ENCODE peak calls at places on chromosomes 16 and 17, in six cellular contexts. O is fibroblast of lung, S is HCT116, X is transverse colon, Z is right cardiac atrium, D is PC-3. Y is an unnamed sample. For H3K9me3, the result is how much of the 10 kb centered on the place peaks cover.

GRCh38 chr17:17886747-17887146 is 50.0 kb upstream of the SREBF1 start:
- DNase-seq in D (no peak), Z (no peak), O (no peak), S (no peak), X (no peak), Y (no peak)

GRCh38 chr17:42276609-42277341 is 584 bp upstream of the STAT5B start:
- DNase-seq in X (peak), Z (peak), S (no peak), O (peak), D (no peak), Y (peak)

GRCh38 chr17:79778504-79779087 is 648 bp downstream of the CBX2 start:
- DNase-seq in D (peak), Z (peak), S (no peak), O (no peak), X (no peak), Y (no peak)

GRCh38 chr17:16491131-16491702 is 776 bp downstream of the LRRC75A start:
- DNase-seq in O (no peak), Z (no peak), X (peak), D (peak), S (no peak), Y (no peak)

GRCh38 chr16:86597880-86598606 is 19.7 kb downstream of the FOXL1 start:
- DNase-seq in S (no peak), D (no peak), X (no peak), O (peak), Z (peak), Y (no peak)

GRCh38 chr17:67107811-67108210 is 63.5 kb downstream of the CACNG1 start:
- DNase-seq in Z (no peak), O (no peak), S (no peak), X (no peak), D (no peak), Y (no peak)

GRCh38 chr17:29241015-29241963 is 5.4 kb upstream of the CRYBA1 start:
- DNase-seq in S (peak), Z (peak), X (no peak), O (peak), D (peak), Y (peak)

GRCh38 chr16:66287416-66287815 is 79.1 kb upstream of the CDH5 start:
- DNase-seq in D (no peak), X (no peak), S (no peak), Z (no peak), O (no peak), Y (no peak)

GRCh38 chr16:68363847-68364600 is 53.2 kb downstream of the PRMT7 start:
- DNase-seq in Z (no peak), O (no peak), S (no peak), X (no peak), D (no peak), Y (no peak)

GRCh38 chr16:85998868-85999729 is 100.1 kb downstream of the IRF8 start:
- DNase-seq in S (no peak), Z (no peak), O (no peak), X (no peak), D (no peak), Y (no peak)

GRCh38 chr17:34307110-34307509 is 12.1 kb upstream of the CCL8 start:
- DNase-seq in O (no peak), Z (peak), D (no peak), X (no peak), S (no peak), Y (peak)

GRCh38 chr17:39979021-39979660 is 1.5 kb upstream of the PSMD3 start:
- DNase-seq in Z (no peak), O (peak), D (peak), X (no peak), S (no peak), Y (peak)

GRCh38 chr16:80583466-80583865 is 42.7 kb downstream of the DYNLRB2 start:
- DNase-seq in D (peak), O (peak), X (no peak), S (no peak), Z (peak), Y (peak)

GRCh38 chr17:19549746-19550623 is 16.3 kb downstream of the SLC47A1 start:
- DNase-seq in S (no peak), X (no peak), Z (no peak), D (no peak), O (no peak), Y (no peak)

GRCh38 chr17:80029235-80029974 is 6.3 kb downstream of the TBC1D16 start:
- DNase-seq in X (peak), Z (peak), D (peak), S (no peak), O (peak), Y (peak)

GRCh38 chr17:27289856-27290255 is 4.1 kb upstream of the WSB1 start:
- DNase-seq in S (no peak), O (no peak), Z (no peak), X (no peak), D (no peak), Y (no peak)

GRCh38 chr17:75568412-75569255 is 19.0 kb upstream of the MYO15B start:
- DNase-seq in D (no peak), Z (no peak), X (no peak), S (no peak), O (no peak), Y (no peak)

GRCh38 chr17:34990921-34991365 is 10.6 kb downstream of the LIG3 start:
- DNase-seq in S (no peak), X (peak), D (no peak), Z (no peak), O (no peak), Y (no peak)

GRCh38 chr17:38749222-38750043 is 1.3 kb upstream of the PCGF2 start:
- DNase-seq in X (peak), O (peak), S (peak), Z (peak), D (peak), Y (peak)

GRCh38 chr16:69564845-69565610 is 738 bp upstream of the NFAT5 start:
- DNase-seq in D (no peak), S (no peak), O (peak), X (no peak), Z (no peak), Y (peak)

GRCh38 chr17:41667280-41668008 is 21.2 kb upstream of the EIF1 start:
- DNase-seq in D (no peak), O (no peak), S (no peak), Z (no peak), X (no peak), Y (no peak)

GRCh38 chr16:3022697-3023414 is 886 bp downstream of the HCFC1R1 start:
- DNase-seq in O (no peak), S (no peak), D (no peak), X (no peak), Z (peak), Y (peak)

GRCh38 chr17:82931696-82932060 is 91.9 kb upstream of the ZNF750 start:
- DNase-seq in D (peak), S (no peak), O (peak), Z (peak), X (peak), Y (peak)

GRCh38 chr16:30786936-30787612 is at the start of gene ZNF629:
- DNase-seq in X (peak), O (peak), Z (peak), D (peak), S (peak), Y (peak)

GRCh38 chr16:30786115-30786935 is 680 bp downstream of the ZNF629 start:
- DNase-seq in X (peak), S (no peak), D (peak), O (peak), Z (peak), Y (peak)

GRCh38 chr16:30784215-30784614 is 2.8 kb downstream of the ZNF629 start:
- DNase-seq in Z (no peak), X (no peak), S (no peak), D (no peak), O (no peak), Y (no peak)

GRCh38 chr16:30783280-30784109 is 3.5 kb downstream of the ZNF629 start:
- DNase-seq in D (no peak), X (no peak), Z (no peak), O (no peak), S (no peak), Y (no peak)

DNA sequence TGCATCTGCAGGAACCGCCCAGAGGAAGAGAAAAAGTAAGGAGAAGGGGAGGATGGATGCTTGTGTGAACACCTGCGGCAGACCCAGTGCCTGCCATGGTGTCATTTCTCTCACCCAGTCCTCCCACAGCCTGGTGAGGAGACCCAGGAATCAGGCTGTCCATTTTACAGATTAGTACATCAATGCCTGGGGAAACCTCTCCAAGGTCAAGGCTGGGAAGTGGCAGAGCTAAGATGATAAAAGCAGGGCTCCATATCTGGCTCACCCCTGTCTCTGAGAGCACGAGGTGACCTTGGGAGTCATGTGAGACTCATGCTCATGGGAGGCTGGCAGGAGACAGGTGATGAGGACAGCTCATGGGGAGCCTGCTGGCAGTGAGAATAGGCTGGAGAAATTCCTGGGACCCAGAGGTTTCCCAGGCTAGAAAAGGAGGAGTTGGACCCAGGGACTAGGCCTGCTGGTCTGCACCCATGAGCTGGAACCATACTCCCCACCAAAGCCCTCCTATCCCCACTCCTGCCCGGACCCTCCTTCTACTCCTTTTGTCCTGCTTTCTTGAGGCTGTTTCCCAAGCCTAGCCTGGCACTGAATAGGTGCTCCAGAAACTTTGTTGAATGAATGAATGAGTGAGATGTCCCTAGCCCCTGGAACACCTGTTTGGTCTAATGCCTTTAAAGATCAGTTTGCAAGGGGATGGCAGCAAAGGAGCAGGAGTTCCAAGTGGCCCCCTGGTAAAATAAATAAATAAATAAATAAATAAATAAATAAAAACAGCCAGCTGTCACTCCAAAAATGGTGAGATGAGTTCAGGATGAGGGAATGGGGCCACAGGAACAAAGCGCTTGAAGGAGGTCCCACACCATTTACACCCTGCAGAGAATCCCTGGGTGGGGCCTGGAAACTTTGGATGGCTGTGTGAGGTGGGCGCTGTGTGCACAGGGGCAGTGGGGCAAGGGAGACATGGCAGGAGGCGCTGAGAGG is 1.6 kb downstream of the ZNF629 start:
- DNase-seq in Z (no peak), D (no peak), S (no peak), X (no peak), O (no peak), Y (peak)
- H3K4me3 ChIP-seq in Z (no peak), D (peak), S (peak), X (no peak), O (peak), Y (peak)

GRCh38 chr16:76338472-76338871 is 61.3 kb downstream of the CNTNAP4 start:
- DNase-seq in O (no peak), D (no peak), S (no peak), X (no peak), Z (no peak), Y (no peak)

DNA sequence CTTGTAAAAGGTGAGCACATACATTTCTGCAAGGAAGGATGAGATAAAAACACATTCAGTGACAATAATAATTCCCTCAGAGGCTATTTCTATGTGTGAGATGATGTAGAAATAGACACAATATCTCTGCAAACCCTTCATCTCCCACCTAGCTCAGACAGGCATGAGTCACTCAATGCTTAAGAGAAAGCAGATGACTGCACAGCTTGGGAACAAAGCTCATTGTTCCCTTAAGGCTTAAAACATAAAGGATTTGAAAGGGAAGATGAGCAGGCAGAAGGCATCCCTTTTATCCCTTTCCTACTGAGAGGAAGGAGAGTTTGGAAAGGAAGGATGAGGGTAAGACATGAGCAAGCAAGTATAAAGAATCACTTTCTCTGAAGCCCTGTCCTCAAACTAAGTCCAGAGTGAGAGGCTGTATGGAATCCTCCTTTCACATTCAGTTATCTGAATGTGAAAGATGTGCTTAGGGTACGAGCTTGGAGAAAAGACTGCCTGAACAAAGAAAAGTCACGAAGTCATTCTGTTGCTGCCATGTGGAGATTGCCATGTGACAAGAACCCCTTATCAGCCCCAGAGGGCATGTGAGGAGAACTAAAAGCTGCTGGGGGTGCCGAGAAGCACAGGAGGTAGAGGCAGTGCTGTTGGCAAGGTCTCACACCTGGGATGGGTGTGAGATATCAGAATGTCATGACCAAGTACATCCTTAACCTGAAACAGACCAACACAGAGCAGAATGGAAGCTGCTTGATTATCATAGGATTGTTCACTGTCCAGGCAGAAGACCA is 58.2 kb downstream of the CNTNAP4 start:
- DNase-seq in D (no peak), Z (no peak), O (no peak), X (no peak), S (no peak), Y (no peak)
- H3K9me3 ChIP-seq in D (under half), Z (under half), O (under half), X (under half), S (under half), Y (under half)

GRCh38 chr16:12260119-12260646 is 283.6 kb downstream of the SNX29 start:
- DNase-seq in D (no peak), X (no peak), Z (no peak), O (no peak), S (no peak), Y (no peak)
- H3K4me3 ChIP-seq in D (no peak), X (no peak), Z (no peak), O (no peak), S (no peak), Y (no peak)

DNA sequence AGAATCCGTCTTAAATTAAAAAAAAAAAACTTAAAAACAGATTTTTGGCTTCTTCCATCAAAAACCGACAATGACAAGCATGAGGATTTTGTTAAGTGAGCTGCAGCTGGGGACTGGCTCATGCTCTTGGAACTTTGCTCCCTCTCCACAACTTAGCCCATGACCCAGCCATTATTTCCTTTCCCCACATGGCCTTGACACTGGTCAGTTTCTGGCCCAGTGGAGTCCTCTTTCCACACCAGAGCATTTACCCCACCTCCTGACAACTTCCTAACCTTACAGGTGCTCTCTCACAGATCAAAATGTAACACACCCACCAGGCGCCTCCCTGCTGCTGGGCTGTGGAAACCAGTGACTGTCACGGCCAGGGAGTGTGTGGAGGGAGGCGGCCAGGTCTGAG is 62.7 kb upstream of the ZNF267 start:
- DNase-seq in X (no peak), D (no peak), Z (no peak), S (no peak), O (no peak), Y (no peak)
- H3K9me3 ChIP-seq in X (under half), D (under half), Z (under half), S (under half), O (under half), Y (under half)

GRCh38 chr16:2008009-2008526 is 1.6 kb downstream of the ZNF598 start:
- DNase-seq in D (peak), X (peak), S (no peak), Z (no peak), O (peak), Y (peak)
- H3K4me3 ChIP-seq in D (peak), X (peak), S (peak), Z (no peak), O (peak), Y (peak)

DNA sequence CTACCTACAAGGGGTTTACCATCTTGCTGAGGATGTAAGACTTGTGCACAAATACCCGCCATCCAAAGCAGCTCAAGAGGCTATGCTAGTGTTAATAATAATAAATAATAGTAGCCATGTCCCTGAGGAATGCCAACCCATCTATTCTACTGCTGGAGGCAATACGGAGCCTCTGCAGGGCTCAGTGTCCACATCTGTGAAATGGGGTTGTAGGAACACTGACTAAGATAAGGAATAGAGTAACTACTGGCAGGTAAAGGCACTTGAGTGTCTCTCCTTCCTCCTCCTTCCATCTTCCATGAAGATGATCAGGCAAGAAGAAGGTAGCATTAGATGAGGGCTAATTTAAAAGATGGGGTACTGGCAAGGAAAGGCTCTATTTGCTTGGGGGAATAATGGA is 295.3 kb downstream of the SLC39A11 start:
- DNase-seq in Z (no peak), D (no peak), O (no peak), S (no peak), X (no peak), Y (no peak)
- H3K9me3 ChIP-seq in Z (under half), D (under half), O (under half), S (under half), X (under half), Y (under half)